ENCODE peak calls at places on chromosomes 2 and 18, in six cellular contexts. P is colonic mucosa, R is coronary artery, L is MM.1S, S is left lung, B is PC-9. Z is an unnamed sample.
A peak's percentile ranks its signal among the peaks of the same experiment; 100 is the strongest.

GRCh38 chr2:128687551-128687945 is 368.9 kb upstream of the HS6ST1 start:
- DNase-seq in B (no peak), P (no peak), L (no peak), S (no peak), R (no peak), Z (peak; percentile 28)

GRCh38 chr2:3480352-3481010 is 38.9 kb downstream of the ADI1 start:
- DNase-seq in R (no peak), L (peak; percentile 74), P (peak; percentile 97), S (no peak), B (no peak), Z (no peak)

GRCh38 chr18:57627488-57627887 is 5.9 kb upstream of the NARS1 start:
- DNase-seq in S (no peak), R (no peak), B (no peak), P (no peak), L (no peak), Z (no peak)

GRCh38 chr2:149817206-149817605 is 229.6 kb upstream of the MMADHC start:
- DNase-seq in P (no peak), S (no peak), R (no peak), L (no peak), B (no peak), Z (no peak)

GRCh38 chr18:49277395-49278036 is 182.9 kb downstream of the DYM start:
- DNase-seq in R (no peak), B (no peak), P (no peak), S (no peak), L (no peak), Z (no peak)

GRCh38 chr2:106839849-106840595 is 45.9 kb downstream of the ST6GAL2 start:
- DNase-seq in R (no peak), P (no peak), B (no peak), S (no peak), L (peak; percentile 87), Z (no peak)

GRCh38 chr2:221533299-221533698 is 38.8 kb downstream of the EPHA4 start:
- DNase-seq in R (no peak), L (no peak), B (peak; percentile 24), P (no peak), S (no peak), Z (no peak)

GRCh38 chr18:57961876-57962505 is 82.0 kb upstream of the NEDD4L start:
- DNase-seq in S (no peak), L (no peak), P (no peak), B (no peak), R (no peak), Z (no peak)

GRCh38 chr2:206642075-206643025 is at the start of gene FAM237A:
- DNase-seq in B (no peak), R (no peak), S (no peak), L (peak; percentile 25), P (peak; percentile 21), Z (no peak)

GRCh38 chr18:36903215-36903928 is 74.4 kb downstream of the KIAA1328 start:
- DNase-seq in B (no peak), L (no peak), S (no peak), P (no peak), R (no peak), Z (no peak)

GRCh38 chr2:235262750-235263149 is 231.1 kb upstream of the AGAP1 start:
- DNase-seq in R (no peak), S (no peak), B (no peak), P (no peak), L (no peak), Z (no peak)
- H3K27ac ChIP-seq in R (no peak overlapping the region), S (no peak overlapping the region), B (no peak overlapping the region), P (peak overlapping the region; percentile 37), L (no peak overlapping the region), Z (no peak overlapping the region)

DNA sequence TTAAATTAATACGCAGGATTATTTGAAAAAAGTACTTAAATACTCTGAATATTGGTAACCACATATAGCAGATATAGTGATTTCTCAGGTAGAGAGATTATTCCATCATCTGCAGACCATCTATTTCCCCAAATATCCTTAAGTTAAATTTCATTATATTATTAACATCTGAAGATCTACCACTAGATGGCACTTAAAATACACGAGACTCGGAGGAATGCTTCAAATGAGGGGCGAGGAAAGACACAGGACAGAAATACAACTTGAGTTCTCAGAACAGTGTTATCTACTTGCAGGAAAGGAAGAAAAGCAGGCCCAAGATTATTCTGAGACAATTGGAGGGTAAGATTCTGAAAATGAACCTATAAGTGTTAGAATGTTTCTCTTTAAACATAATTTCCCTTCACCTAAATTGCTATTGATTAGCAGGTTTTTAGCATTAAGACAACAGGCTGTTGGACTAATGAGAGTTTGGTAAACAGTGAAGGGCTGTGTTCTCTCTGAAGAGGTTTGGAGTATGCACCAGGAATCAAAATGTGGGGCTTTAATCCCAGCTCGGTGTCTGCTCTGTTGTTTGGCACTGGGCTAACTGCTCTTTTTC is 76.9 kb upstream of the GCFC2 start:
- DNase-seq in S (no peak), L (peak; percentile 58), B (no peak), R (no peak), P (no peak), Z (no peak)
- TF ChIP-seq CTCF in S (no peak), L (peak; percentile 57), B (peak; percentile 77), R (no peak), P (no peak), Z (no peak)

DNA sequence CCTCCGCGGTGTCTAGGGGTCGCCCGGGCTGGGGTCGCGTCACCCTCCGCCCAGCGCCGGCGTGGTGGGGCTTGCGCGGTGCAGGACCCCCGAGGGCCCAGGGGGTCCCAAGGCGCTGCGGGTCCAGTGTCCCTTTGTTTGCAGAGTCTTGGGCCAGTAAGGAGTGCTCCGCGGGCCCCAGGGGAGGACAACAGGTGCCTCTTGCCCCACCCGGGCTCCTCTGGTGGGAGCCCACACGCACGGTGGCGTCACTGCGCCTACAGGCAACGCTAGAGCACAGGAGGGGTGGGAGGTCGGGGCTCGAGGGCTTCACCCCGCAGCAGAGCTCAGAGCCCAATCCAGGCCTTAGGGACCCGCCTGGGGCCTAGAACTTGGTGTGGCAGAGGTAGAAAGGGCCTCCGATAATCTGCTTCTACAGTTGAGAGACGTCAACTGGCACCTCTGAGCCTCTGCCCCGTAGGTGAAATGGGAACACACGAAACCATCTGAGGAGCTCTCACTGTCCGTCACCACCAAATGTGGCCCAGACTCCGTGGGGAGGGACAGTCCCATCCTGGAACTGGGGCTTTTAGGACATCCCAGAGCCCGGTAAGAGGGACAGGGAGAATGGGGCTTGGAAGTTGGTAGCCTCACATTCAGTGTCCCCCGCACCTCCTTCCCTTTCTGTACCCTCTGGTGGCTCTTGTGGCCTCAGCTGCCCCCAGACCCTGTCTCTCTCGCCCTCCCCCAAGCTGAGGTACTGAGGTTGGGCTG is 1.4 kb downstream of the ARID5A start:
- DNase-seq in S (no peak), P (no peak), B (no peak), L (peak; percentile 50), R (no peak), Z (no peak)
- H3K27ac ChIP-seq in S (peak overlapping the region; percentile 99), P (peak overlapping the region; percentile 95), B (no peak overlapping the region), L (peak overlapping the region; percentile 95), R (peak overlapping the region; percentile 98), Z (peak overlapping the region; percentile 94)

GRCh38 chr2:38590053-38590452 is 12.7 kb downstream of the HNRNPLL start:
- DNase-seq in S (no peak), P (no peak), R (no peak), L (no peak), B (no peak), Z (no peak)
- TF ChIP-seq CTCF in S (no peak), P (no peak), R (no peak), L (peak; percentile 37), B (peak; percentile 46), Z (no peak)

GRCh38 chr2:156379714-156380113 is 47.2 kb upstream of the NR4A2 start:
- DNase-seq in S (no peak), B (no peak), L (no peak), P (no peak), R (no peak), Z (no peak)
- H3K27ac ChIP-seq in S (no peak overlapping the region), B (no peak overlapping the region), L (no peak overlapping the region), P (no peak overlapping the region), R (no peak overlapping the region), Z (no peak overlapping the region)

GRCh38 chr2:23705771-23706612 is 220.9 kb downstream of the ATAD2B start:
- DNase-seq in S (no peak), P (no peak), L (no peak), R (peak; percentile 72), B (no peak), Z (peak; percentile 17)
- TF ChIP-seq CTCF in S (no peak), P (no peak), L (no peak), R (no peak), B (no peak), Z (no peak)

DNA sequence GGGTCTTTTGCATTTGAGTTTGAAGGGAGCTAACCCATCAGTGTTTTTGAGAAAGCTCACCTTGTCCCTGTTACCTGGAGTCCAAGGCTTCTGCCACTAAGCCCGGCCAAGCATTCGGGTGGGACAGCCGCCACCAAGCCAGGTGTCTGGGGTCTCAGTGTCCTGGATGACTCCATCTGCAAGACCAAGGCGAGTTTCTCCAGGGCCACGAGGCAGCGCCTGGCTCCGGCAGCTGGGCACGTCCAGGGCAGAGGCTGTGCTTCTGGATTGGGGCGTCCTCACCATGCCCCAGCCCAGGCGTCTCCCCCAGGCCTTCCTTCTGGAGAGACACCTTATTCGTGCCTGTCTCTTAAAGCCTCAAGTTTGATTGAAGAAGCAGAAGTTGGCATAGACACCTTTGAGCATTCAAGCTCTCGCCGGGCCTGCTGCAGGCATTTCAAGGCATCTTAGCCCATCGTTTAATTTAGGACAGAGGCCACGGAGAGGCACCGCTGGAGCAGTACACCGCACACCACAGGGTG is 24.9 kb downstream of the MLPH start:
- DNase-seq in B (no peak), S (no peak), P (no peak), R (no peak), L (no peak), Z (no peak)
- H3K27ac ChIP-seq in B (peak overlapping the region; percentile 30), S (no peak overlapping the region), P (no peak overlapping the region), R (no peak overlapping the region), L (no peak overlapping the region), Z (no peak overlapping the region)

GRCh38 chr2:237466266-237466665 is 20.8 kb upstream of the MLPH start:
- DNase-seq in S (no peak), P (no peak), B (no peak), R (no peak), L (no peak), Z (no peak)
- TF ChIP-seq CTCF in S (no peak), P (no peak), B (no peak), R (no peak), L (no peak), Z (no peak)

Z was measured in tibial artery.